ENCODE peak calls at places on chromosomes 3 and 15, in ten cellular contexts. S is uterus, G is esophagus squamous epithelium, B is cardiac muscle cell, M is stomach, U is tibial artery, F is astrocyte, X is ascending aorta, Y is HL-60, R is HCT116. V is an unnamed sample. For H3K27me3, the result is how much of the 10 kb centered on the place peaks cover.

GRCh38 chr15:48413304-48413703 is 82.1 kb downstream of the DUT start:
- DNase-seq in S (no peak), G (no peak), B (no peak), M (no peak), U (peak), F (peak), X (no peak), Y (no peak), R (no peak), V (no peak)

GRCh38 chr15:43519207-43519606 is 1.8 kb downstream of the MAP1A start:
- DNase-seq in S (no peak), G (no peak), B (no peak), M (no peak), U (no peak), F (no peak), X (no peak), Y (no peak), R (no peak), V (no peak)

GRCh38 chr3:9778102-9778501 is 8.4 kb upstream of the CAMK1 start:
- DNase-seq in S (peak), G (no peak), B (no peak), M (no peak), U (no peak), F (peak), X (no peak), Y (peak), R (no peak), V (peak)

GRCh38 chr3:149575213-149575961 is 82.4 kb downstream of the WWTR1 start:
- DNase-seq in S (peak), G (no peak), B (no peak), M (no peak), U (peak), F (peak), X (peak), Y (no peak), R (no peak), V (peak)

GRCh38 chr3:61778095-61778494 is 216.7 kb downstream of the PTPRG start:
- DNase-seq in S (no peak), G (no peak), B (peak), M (no peak), U (no peak), F (no peak), X (no peak), Y (no peak), R (no peak), V (no peak)

GRCh38 chr15:101501703-101502373 is 12.3 kb upstream of the PCSK6 start:
- DNase-seq in S (no peak), G (no peak), B (peak), M (peak), U (no peak), F (no peak), X (no peak), Y (no peak), R (peak), V (no peak)

GRCh38 chr3:134258761-134259347 is 8.2 kb upstream of the RYK start:
- DNase-seq in S (no peak), G (no peak), B (no peak), M (no peak), U (no peak), F (no peak), X (no peak), Y (no peak), R (no peak), V (peak)

GRCh38 chr15:44034334-44034733 is 160.7 kb downstream of the FRMD5 start:
- DNase-seq in S (no peak), G (no peak), B (no peak), M (no peak), U (no peak), F (no peak), X (no peak), Y (no peak), R (no peak), V (no peak)

GRCh38 chr3:114632757-114633424 is 339.1 kb downstream of the TIGIT start:
- DNase-seq in S (no peak), G (no peak), B (no peak), M (no peak), U (no peak), F (no peak), X (no peak), Y (no peak), R (no peak), V (no peak)

GRCh38 chr3:36443042-36443686 is 62.9 kb downstream of the STAC start:
- DNase-seq in S (no peak), G (no peak), B (no peak), M (no peak), U (no peak), F (no peak), X (no peak), Y (no peak), R (no peak), V (no peak)

GRCh38 chr15:25848769-25849430 is 14.2 kb downstream of the ATP10A start:
- DNase-seq in S (no peak), G (no peak), B (no peak), M (no peak), U (no peak), F (no peak), X (no peak), Y (no peak), R (no peak), V (no peak)

DNA sequence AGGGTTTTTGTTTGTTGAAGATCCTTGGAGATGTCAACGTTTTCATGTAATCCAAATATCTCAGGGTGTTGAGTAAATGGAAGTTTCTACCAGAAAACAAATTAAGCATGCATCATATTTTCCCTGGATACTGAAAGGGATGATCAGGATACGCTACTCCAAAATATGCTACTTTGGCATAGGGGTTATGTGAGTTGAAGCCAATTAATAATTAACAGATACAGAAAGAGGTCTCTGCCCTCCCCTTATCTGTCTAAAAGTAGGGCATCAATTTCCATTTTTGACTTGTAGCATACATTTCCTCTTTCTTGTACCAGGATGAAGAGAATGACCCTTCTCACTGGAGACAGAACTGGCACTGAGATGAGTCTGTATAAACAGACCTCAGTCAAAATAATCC is 17.3 kb upstream of the ASB14 start:
- DNase-seq in S (no peak), G (no peak), B (no peak), M (no peak), U (no peak), F (no peak), X (no peak), Y (no peak), R (no peak), V (no peak)
- H3K4me3 ChIP-seq in S (no peak), G (no peak), B (no peak), M (no peak), U (no peak), F (no peak), X (no peak), Y (no peak), R (no peak), V (no peak)

GRCh38 chr15:74251187-74251811 is 15.2 kb downstream of the CCDC33 start:
- DNase-seq in S (no peak), G (no peak), B (no peak), M (peak), U (peak), F (no peak), X (peak), Y (no peak), R (no peak), V (no peak)

GRCh38 chr15:74257623-74258022 is 21.5 kb downstream of the CCDC33 start:
- DNase-seq in S (no peak), G (no peak), B (no peak), M (no peak), U (no peak), F (no peak), X (no peak), Y (no peak), R (no peak), V (no peak)

GRCh38 chr15:74257105-74257504 is 21.0 kb downstream of the CCDC33 start:
- DNase-seq in S (no peak), G (no peak), B (no peak), M (no peak), U (no peak), F (no peak), X (no peak), Y (no peak), R (no peak), V (no peak)

GRCh38 chr15:74253276-74253921 is 17.3 kb downstream of the CCDC33 start:
- DNase-seq in S (no peak), G (no peak), B (no peak), M (no peak), U (no peak), F (no peak), X (no peak), Y (no peak), R (no peak), V (peak)

DNA sequence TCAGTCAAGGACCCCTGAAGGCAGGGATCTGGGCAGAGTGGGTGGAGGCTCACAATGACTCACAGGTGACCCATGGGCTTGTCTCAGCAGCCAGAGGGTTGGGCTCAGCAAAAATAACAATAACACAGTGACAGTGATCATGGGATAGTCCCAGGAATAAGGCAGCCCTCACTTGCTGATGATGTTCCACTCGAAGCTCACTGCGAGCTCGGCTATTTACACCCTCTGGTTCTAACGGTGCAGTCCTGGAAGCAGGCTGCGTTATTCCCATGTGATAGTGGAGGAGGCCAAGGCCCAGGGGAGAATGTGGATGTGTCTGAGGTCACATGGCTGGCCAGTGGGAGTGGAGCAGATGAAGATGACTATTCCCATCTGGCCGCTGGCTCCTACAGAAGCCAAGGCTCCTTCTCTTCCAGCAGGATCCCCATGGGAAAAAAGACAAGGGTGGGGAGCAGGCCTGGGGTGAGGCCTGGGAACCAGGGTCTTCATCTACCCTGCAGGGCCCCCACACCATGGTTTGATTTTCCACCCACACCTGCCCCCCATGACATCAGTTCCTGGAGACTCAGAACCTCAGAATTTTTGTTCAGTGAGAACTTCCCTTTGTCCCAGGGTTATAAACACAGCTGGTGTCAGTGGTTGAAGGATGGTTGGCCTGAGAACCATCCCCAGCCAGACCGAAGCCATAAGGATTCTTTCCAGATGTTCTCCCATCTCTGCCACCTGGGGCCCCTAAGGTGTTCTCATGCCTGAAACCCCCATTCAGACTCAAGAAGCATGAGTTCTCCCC is 16.4 kb downstream of the CCDC33 start:
- DNase-seq in S (peak), G (no peak), B (no peak), M (no peak), U (no peak), F (peak), X (no peak), Y (no peak), R (no peak), V (peak)
- H3K27me3 ChIP-seq in S (under half), G (under half), B (under half), M (under half), U (under half), F (under half), X (under half), Y (under half), R (under half), V (under half)

DNA sequence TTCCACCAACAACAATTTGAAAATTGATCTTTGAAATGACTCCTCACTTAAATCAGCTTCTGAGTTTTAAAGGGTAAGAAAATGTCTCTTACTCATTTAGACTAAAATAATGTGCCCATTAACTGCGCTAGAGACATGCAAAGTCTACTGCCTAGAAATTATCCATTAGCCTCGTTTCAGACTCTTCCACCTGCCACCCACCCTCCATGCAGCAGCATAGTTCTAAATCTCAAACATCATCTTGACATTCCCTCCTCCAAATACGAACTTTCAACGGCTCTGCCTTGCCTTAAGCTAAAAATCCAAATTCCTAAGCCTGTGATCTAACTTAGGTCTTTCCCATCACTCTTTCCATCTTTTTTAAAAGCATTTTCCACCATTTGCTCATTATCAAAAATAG is 66.6 kb upstream of the ST8SIA2 start:
- DNase-seq in S (no peak), G (no peak), B (no peak), M (no peak), U (no peak), F (no peak), X (no peak), Y (no peak), R (no peak), V (no peak)
- TF ChIP-seq CTCF in S (no peak), G (no peak), B (no peak), M (no peak), U (no peak), F (no peak), X (no peak), Y (no peak), R (no peak), V (no peak)

GRCh38 chr3:99637041-99637380 is 1.4 kb upstream of the COL8A1 start:
- DNase-seq in S (no peak), G (no peak), B (no peak), M (no peak), U (no peak), F (no peak), X (no peak), Y (no peak), R (no peak), V (peak)
- H3K4me3 ChIP-seq in S (peak), G (peak), B (peak), M (peak), U (peak), F (peak), X (peak), Y (no peak), R (no peak), V (peak)

DNA sequence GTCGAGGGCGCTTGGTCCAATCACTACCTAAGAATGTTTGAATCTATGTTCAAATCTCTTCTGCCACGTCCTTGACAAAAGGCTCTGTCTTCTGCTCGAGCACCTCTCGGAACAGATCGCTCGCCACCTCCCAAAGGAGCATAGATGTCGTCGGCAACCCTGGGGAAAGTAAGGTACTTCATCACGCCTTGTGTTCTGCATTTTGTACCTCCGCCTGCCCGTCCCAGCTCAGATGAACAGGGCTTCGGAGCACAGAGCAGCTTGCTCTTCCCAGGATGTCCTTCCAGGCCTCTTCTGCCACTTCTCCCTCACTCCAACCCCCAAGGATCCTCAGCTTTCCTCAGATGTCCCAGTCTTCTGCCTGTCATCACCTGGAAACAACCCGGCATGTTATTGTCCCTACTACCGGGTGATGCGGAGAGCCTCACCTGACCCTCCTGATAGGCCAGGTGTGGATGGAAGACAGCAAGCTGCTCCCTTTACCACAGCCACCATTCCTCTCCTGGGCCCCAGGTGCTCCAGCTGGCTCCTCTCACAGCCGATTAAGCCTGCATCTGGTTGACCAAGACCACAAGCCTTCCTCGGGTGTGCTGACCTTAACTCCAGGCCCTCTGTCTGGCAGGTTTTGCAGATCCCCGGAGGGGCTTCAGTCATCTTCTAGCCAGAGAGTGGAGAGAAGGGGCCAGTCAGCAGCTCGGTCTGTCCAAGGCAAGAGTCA is 270.5 kb downstream of the FAM43A start:
- DNase-seq in S (no peak), G (no peak), B (no peak), M (no peak), U (no peak), F (no peak), X (no peak), Y (no peak), R (no peak), V (no peak)
- H3K27me3 ChIP-seq in S (under half), G (under half), B (under half), M (under half), U (under half), F (under half), X (under half), Y (under half), R (under half), V (under half)

DNA sequence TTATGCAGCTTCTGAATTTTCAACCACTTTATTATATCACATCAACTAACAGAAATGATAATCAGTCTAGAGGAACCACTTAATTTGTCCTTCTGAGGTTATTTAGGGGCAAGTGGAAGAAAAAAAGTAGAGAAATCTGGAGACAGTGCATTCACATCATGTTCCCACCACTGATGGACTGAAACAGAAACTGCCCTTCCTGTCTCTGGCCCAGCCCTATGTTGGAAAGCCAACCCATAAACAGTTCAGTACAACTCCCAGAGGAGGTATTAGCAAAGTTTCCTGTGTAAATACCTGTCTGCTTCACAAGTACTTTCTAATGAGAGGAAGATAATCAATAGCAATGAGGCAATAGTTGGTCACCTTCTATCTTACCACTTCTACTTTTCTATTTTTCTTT is 205.8 kb downstream of the SSR3 start:
- DNase-seq in S (no peak), G (no peak), B (no peak), M (no peak), U (no peak), F (no peak), X (no peak), Y (no peak), R (no peak), V (no peak)
- TF ChIP-seq CTCF in S (no peak), G (no peak), B (no peak), M (no peak), U (no peak), F (no peak), X (no peak), Y (no peak), R (no peak), V (no peak)

GRCh38 chr15:37076543-37076942 is 23.8 kb downstream of the MEIS2 start:
- DNase-seq in S (no peak), G (no peak), B (no peak), M (no peak), U (no peak), F (peak), X (no peak), Y (no peak), R (no peak), V (peak)

GRCh38 chr15:37075777-37076176 is 24.6 kb downstream of the MEIS2 start:
- DNase-seq in S (no peak), G (no peak), B (no peak), M (no peak), U (no peak), F (no peak), X (no peak), Y (no peak), R (no peak), V (no peak)

GRCh38 chr15:37078566-37078965 is 21.8 kb downstream of the MEIS2 start:
- DNase-seq in S (no peak), G (no peak), B (no peak), M (no peak), U (no peak), F (no peak), X (no peak), Y (no peak), R (no peak), V (no peak)

GRCh38 chr15:37079726-37080125 is 20.6 kb downstream of the MEIS2 start:
- DNase-seq in S (peak), G (no peak), B (no peak), M (no peak), U (no peak), F (peak), X (no peak), Y (no peak), R (no peak), V (no peak)

DNA sequence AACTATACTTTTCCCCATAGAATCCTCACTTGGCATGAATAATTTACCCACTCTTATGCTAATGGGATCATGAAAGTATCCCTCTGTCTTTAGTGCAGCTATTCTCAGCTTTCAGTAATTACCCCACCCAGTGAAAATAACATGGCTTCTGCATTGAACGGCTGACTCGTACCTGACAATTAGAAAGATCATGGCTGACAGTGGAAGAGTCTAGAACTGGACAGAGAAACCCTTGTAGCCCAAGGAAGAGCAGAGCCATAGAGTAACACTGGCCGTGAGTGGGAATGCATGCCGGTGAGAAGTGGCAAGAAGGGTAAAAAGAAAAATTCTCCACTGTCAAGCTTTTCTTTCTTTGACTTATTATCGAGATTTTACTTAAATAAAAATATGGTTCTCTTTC is 22.3 kb downstream of the MEIS2 start:
- DNase-seq in S (no peak), G (no peak), B (no peak), M (no peak), U (no peak), F (no peak), X (no peak), Y (no peak), R (no peak), V (no peak)
- H3K4me3 ChIP-seq in S (no peak), G (no peak), B (no peak), M (no peak), U (no peak), F (no peak), X (no peak), Y (no peak), R (no peak), V (no peak)